ENCODE peak calls at places on chromosomes 4 and X, in seven cellular contexts. One of them, this sample, is unnamed.
A peak's percentile ranks its signal among the peaks of the same experiment; 100 is the strongest.

GRCh38 chr4:123824524-123824923 is 427.9 kb downstream of the SPRY1 start:
- DNase-seq in HepG2: peak; percentile 40
- DNase-seq in ovary: no peak
- DNase-seq in keratinocyte: no peak
- DNase-seq in Peyer's patch: no peak
- DNase-seq in left lung: no peak
- DNase-seq in heart left ventricle: no peak
- DNase-seq in this sample: no peak

GRCh38 chr4:96150501-96150900 is 310.6 kb downstream of the PDHA2 start:
- DNase-seq in HepG2: no peak
- DNase-seq in ovary: no peak
- DNase-seq in keratinocyte: no peak
- DNase-seq in Peyer's patch: no peak
- DNase-seq in left lung: no peak
- DNase-seq in heart left ventricle: no peak
- DNase-seq in this sample: no peak

GRCh38 chr4:41365726-41366125 is 109.0 kb downstream of the UCHL1 start:
- DNase-seq in HepG2: no peak
- DNase-seq in ovary: no peak
- DNase-seq in keratinocyte: no peak
- DNase-seq in Peyer's patch: no peak
- DNase-seq in left lung: no peak
- DNase-seq in heart left ventricle: no peak
- DNase-seq in this sample: no peak

GRCh38 chr4:5963611-5964010 is 54.6 kb downstream of the C4orf50 start:
- DNase-seq in HepG2: no peak
- DNase-seq in ovary: no peak
- DNase-seq in keratinocyte: no peak
- DNase-seq in Peyer's patch: no peak
- DNase-seq in left lung: no peak
- DNase-seq in heart left ventricle: no peak
- DNase-seq in this sample: no peak

GRCh38 chr4:174983128-174983750 is 65.1 kb downstream of the ADAM29 start:
- DNase-seq in HepG2: no peak
- DNase-seq in ovary: no peak
- DNase-seq in keratinocyte: no peak
- DNase-seq in Peyer's patch: no peak
- DNase-seq in left lung: no peak
- DNase-seq in heart left ventricle: no peak
- DNase-seq in this sample: no peak

GRCh38 chrX:47093248-47093647 is 15.0 kb downstream of the RGN start:
- DNase-seq in HepG2: no peak
- DNase-seq in ovary: no peak
- DNase-seq in keratinocyte: no peak
- DNase-seq in Peyer's patch: no peak
- DNase-seq in left lung: no peak
- DNase-seq in heart left ventricle: no peak
- DNase-seq in this sample: no peak

GRCh38 chrX:51802917-51803688 is 59.9 kb downstream of the GSPT2 start:
- DNase-seq in HepG2: peak; percentile 1
- DNase-seq in ovary: peak; percentile 27
- DNase-seq in keratinocyte: peak; percentile 9
- DNase-seq in Peyer's patch: peak; percentile 65
- DNase-seq in left lung: peak; percentile 60
- DNase-seq in heart left ventricle: peak; percentile 26
- DNase-seq in this sample: peak; percentile 15

GRCh38 chr4:79862842-79863241 is 210.2 kb downstream of the ANTXR2 start:
- DNase-seq in HepG2: no peak
- DNase-seq in ovary: no peak
- DNase-seq in keratinocyte: no peak
- DNase-seq in Peyer's patch: no peak
- DNase-seq in left lung: no peak
- DNase-seq in heart left ventricle: no peak
- DNase-seq in this sample: no peak

GRCh38 chr4:127214001-127214400 is 418.8 kb upstream of the INTU start:
- DNase-seq in HepG2: no peak
- DNase-seq in ovary: no peak
- DNase-seq in keratinocyte: no peak
- DNase-seq in Peyer's patch: no peak
- DNase-seq in left lung: no peak
- DNase-seq in heart left ventricle: peak; percentile 9
- DNase-seq in this sample: no peak

GRCh38 chr4:102678695-102679335 is 82.0 kb downstream of the MANBA start:
- DNase-seq in HepG2: no peak
- DNase-seq in ovary: no peak
- DNase-seq in keratinocyte: no peak
- DNase-seq in Peyer's patch: no peak
- DNase-seq in left lung: no peak
- DNase-seq in heart left ventricle: no peak
- DNase-seq in this sample: no peak

GRCh38 chr4:91502365-91502764 is 801.4 kb upstream of the GRID2 start:
- DNase-seq in HepG2: peak; percentile 1
- DNase-seq in ovary: no peak
- DNase-seq in keratinocyte: no peak
- DNase-seq in Peyer's patch: no peak
- DNase-seq in left lung: no peak
- DNase-seq in heart left ventricle: no peak
- DNase-seq in this sample: no peak

GRCh38 chr4:26342328-26343040 is 21.7 kb downstream of the RBPJ start:
- DNase-seq in HepG2: peak; percentile 9
- DNase-seq in ovary: no peak
- DNase-seq in keratinocyte: no peak
- DNase-seq in Peyer's patch: no peak
- DNase-seq in left lung: no peak
- DNase-seq in heart left ventricle: no peak
- DNase-seq in this sample: no peak
- H3K4me1 ChIP-seq in HepG2: no peaks in the 10 kb centered on the region
- H3K4me1 ChIP-seq in ovary: peaks cover 17% of the 10 kb centered on the region
- H3K4me1 ChIP-seq in keratinocyte: peaks cover 22% of the 10 kb centered on the region
- H3K4me1 ChIP-seq in Peyer's patch: no peaks in the 10 kb centered on the region
- H3K4me1 ChIP-seq in left lung: peaks cover 63% of the 10 kb centered on the region
- H3K4me1 ChIP-seq in heart left ventricle: peaks cover 77% of the 10 kb centered on the region
- H3K4me1 ChIP-seq in this sample: peaks cover 46% of the 10 kb centered on the region

GRCh38 chrX:14630724-14631123 is 101.4 kb downstream of the GLRA2 start:
- DNase-seq in HepG2: no peak
- DNase-seq in ovary: no peak
- DNase-seq in keratinocyte: no peak
- DNase-seq in Peyer's patch: no peak
- DNase-seq in left lung: no peak
- DNase-seq in heart left ventricle: no peak
- DNase-seq in this sample: no peak
- TF ChIP-seq CTCF in HepG2: peak; percentile 7
- TF ChIP-seq CTCF in ovary: no peak
- TF ChIP-seq CTCF in keratinocyte: peak; percentile 13
- TF ChIP-seq CTCF in Peyer's patch: no peak
- TF ChIP-seq CTCF in left lung: no peak
- TF ChIP-seq CTCF in heart left ventricle: no peak
- TF ChIP-seq CTCF in this sample: no peak

DNA sequence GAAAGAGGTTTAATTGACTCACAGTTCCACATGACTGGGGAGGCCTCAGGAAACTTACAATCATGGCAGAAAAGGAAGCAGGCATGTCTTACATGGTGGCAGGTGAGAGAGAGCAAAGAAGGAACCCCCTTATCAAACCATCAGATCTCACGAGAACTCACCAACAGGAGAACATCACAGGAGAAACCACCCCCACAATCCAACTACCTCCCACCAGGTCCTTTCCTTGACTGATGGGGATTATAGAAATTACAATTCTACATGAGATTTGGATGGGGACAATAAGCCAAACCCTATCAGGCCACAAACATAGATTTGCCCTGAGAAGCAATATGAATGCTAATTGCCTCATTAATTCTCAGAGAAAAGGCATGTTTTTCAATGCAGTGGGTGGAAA is 138.2 kb upstream of the RAPGEF2 start:
- DNase-seq in HepG2: no peak
- DNase-seq in ovary: no peak
- DNase-seq in keratinocyte: no peak
- DNase-seq in Peyer's patch: no peak
- DNase-seq in left lung: no peak
- DNase-seq in heart left ventricle: no peak
- DNase-seq in this sample: no peak
- H3K36me3 ChIP-seq in HepG2: no peaks in the 10 kb centered on the region
- H3K36me3 ChIP-seq in ovary: no peaks in the 10 kb centered on the region
- H3K36me3 ChIP-seq in keratinocyte: no peaks in the 10 kb centered on the region
- H3K36me3 ChIP-seq in Peyer's patch: no peaks in the 10 kb centered on the region
- H3K36me3 ChIP-seq in left lung: no peaks in the 10 kb centered on the region
- H3K36me3 ChIP-seq in heart left ventricle: no peaks in the 10 kb centered on the region
- H3K36me3 ChIP-seq in this sample: no peaks in the 10 kb centered on the region

DNA sequence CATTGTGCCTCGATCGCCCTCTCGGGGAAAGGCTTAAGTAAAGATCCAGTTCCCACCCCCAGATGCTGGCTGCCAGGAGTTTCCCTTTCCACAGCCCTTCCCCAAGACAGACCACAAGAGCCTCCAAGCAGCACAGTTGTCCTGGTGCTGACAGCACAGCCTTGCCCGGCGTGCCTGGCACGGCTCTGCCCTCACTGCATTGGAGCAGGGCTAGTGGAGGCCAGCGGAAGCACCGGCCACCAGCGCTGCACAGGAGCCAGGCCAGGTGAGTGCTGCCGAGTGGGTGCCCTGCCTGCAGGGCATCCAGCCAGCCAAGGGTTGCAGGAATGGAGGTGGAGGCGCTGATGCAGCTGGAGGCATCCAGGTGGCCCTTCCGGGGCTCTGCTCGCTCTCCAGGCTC is 9.6 kb upstream of the MSANTD1 start:
- DNase-seq in HepG2: no peak
- DNase-seq in ovary: no peak
- DNase-seq in keratinocyte: no peak
- DNase-seq in Peyer's patch: no peak
- DNase-seq in left lung: no peak
- DNase-seq in heart left ventricle: no peak
- DNase-seq in this sample: no peak
- H3K4me1 ChIP-seq in HepG2: peaks cover 17% of the 10 kb centered on the region
- H3K4me1 ChIP-seq in ovary: peaks cover 14% of the 10 kb centered on the region
- H3K4me1 ChIP-seq in keratinocyte: no peaks in the 10 kb centered on the region
- H3K4me1 ChIP-seq in Peyer's patch: no peaks in the 10 kb centered on the region
- H3K4me1 ChIP-seq in left lung: no peaks in the 10 kb centered on the region
- H3K4me1 ChIP-seq in heart left ventricle: no peaks in the 10 kb centered on the region
- H3K4me1 ChIP-seq in this sample: no peaks in the 10 kb centered on the region

DNA sequence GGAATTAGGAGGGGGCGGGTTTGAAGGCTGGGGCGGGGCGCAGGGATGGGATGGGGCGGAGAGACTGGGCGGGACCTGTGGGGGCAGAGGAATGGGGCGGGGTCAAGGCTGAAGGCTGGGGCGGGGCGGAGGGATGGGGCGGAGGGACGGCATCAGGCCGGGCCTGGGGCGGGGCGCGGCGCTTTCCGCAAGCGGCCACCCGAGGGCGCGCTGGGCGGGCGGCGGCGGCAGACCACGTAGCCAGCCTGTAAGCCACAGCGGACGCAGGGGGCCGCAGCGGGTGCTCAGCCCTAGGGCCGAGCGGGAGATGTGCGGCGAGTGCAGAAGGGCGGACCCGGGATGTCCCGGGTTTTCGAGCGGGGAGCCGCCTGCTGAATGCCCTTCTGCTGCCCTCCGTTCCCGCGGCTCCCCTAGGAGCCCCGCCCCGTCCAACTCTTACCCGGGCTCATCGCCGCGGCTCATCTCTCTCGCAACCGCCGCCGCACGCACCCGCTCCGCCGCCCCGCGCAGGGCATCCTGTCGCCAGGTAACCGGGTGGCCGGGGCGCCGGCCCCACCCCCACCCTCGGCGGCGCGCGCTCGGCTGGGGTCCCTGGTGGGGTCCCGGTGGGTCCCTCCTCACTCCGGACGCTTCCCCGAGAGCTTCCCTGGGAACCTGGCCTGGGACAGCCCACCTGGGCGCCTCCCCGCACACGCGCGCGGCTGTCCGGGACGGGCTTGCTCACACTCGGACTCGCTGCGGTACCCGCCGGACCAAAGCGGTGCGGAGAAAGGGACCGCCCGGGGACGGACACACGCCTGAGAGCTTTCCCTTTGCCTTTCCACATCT is at the start of gene CCDC110:
- DNase-seq in HepG2: peak; percentile 50
- DNase-seq in ovary: peak; percentile 96
- DNase-seq in keratinocyte: peak; percentile 65
- DNase-seq in Peyer's patch: peak; percentile 94
- DNase-seq in left lung: peak; percentile 96
- DNase-seq in heart left ventricle: peak; percentile 97
- DNase-seq in this sample: peak; percentile 97
- TF ChIP-seq CTCF in HepG2: peak; percentile 81
- TF ChIP-seq CTCF in ovary: peak; percentile 82
- TF ChIP-seq CTCF in keratinocyte: peak; percentile 53
- TF ChIP-seq CTCF in Peyer's patch: peak; percentile 24
- TF ChIP-seq CTCF in left lung: peak; percentile 72
- TF ChIP-seq CTCF in heart left ventricle: peak; percentile 81
- TF ChIP-seq CTCF in this sample: peak; percentile 74

GRCh38 chr4:4419896-4420295 is 33.0 kb downstream of the NSG1 start:
- DNase-seq in HepG2: no peak
- DNase-seq in ovary: no peak
- DNase-seq in keratinocyte: no peak
- DNase-seq in Peyer's patch: no peak
- DNase-seq in left lung: no peak
- DNase-seq in heart left ventricle: no peak
- DNase-seq in this sample: no peak
- H3K36me3 ChIP-seq in HepG2: peaks cover 42% of the 10 kb centered on the region
- H3K36me3 ChIP-seq in ovary: no peaks in the 10 kb centered on the region
- H3K36me3 ChIP-seq in keratinocyte: peaks cover 30% of the 10 kb centered on the region
- H3K36me3 ChIP-seq in Peyer's patch: no peaks in the 10 kb centered on the region
- H3K36me3 ChIP-seq in left lung: no peaks in the 10 kb centered on the region
- H3K36me3 ChIP-seq in heart left ventricle: peaks cover 20% of the 10 kb centered on the region
- H3K36me3 ChIP-seq in this sample: no peaks in the 10 kb centered on the region

GRCh38 chr4:140042634-140043033 is 111.3 kb downstream of the MAML3 start:
- DNase-seq in HepG2: no peak
- DNase-seq in ovary: no peak
- DNase-seq in keratinocyte: no peak
- DNase-seq in Peyer's patch: no peak
- DNase-seq in left lung: no peak
- DNase-seq in heart left ventricle: no peak
- DNase-seq in this sample: no peak
- H3K4me1 ChIP-seq in HepG2: peaks cover 25% of the 10 kb centered on the region
- H3K4me1 ChIP-seq in ovary: no peaks in the 10 kb centered on the region
- H3K4me1 ChIP-seq in keratinocyte: peaks cover 2% of the 10 kb centered on the region
- H3K4me1 ChIP-seq in Peyer's patch: no peaks in the 10 kb centered on the region
- H3K4me1 ChIP-seq in left lung: peaks cover 40% of the 10 kb centered on the region
- H3K4me1 ChIP-seq in heart left ventricle: peaks cover 29% of the 10 kb centered on the region
- H3K4me1 ChIP-seq in this sample: peaks cover 25% of the 10 kb centered on the region